ENCODE peak calls at places on chromosomes 3 and 15, in five cellular contexts. One of them, this sample, is unnamed. For H3K27me3, the result is how much of the 10 kb centered on the place peaks cover.

GRCh38 chr3:159209459-159209858 is 407.6 kb downstream of the MFSD1 start:
- DNase-seq in thyroid gland: no peak
- DNase-seq in thoracic aorta: no peak
- DNase-seq in IMR-90: no peak
- DNase-seq in left ventricle myocardium inferior: no peak
- DNase-seq in this sample: no peak

GRCh38 chr15:48680841-48681240 is 35.3 kb upstream of the FBN1 start:
- DNase-seq in thoracic aorta: no peak
- DNase-seq in IMR-90: peak
- DNase-seq in thyroid gland: no peak
- DNase-seq in left ventricle myocardium inferior: no peak
- DNase-seq in this sample: no peak

GRCh38 chr3:171813897-171814460 is 3.7 kb upstream of the PLD1 start:
- DNase-seq in left ventricle myocardium inferior: no peak
- DNase-seq in IMR-90: no peak
- DNase-seq in thyroid gland: no peak
- DNase-seq in thoracic aorta: no peak
- DNase-seq in this sample: no peak

GRCh38 chr3:124685481-124685880 is 44.8 kb upstream of the UMPS start:
- DNase-seq in left ventricle myocardium inferior: no peak
- DNase-seq in thoracic aorta: no peak
- DNase-seq in IMR-90: no peak
- DNase-seq in thyroid gland: no peak
- DNase-seq in this sample: no peak

GRCh38 chr3:150721285-150722130 is 17.8 kb upstream of the ERICH6 start:
- DNase-seq in thoracic aorta: no peak
- DNase-seq in IMR-90: peak
- DNase-seq in left ventricle myocardium inferior: no peak
- DNase-seq in thyroid gland: peak
- DNase-seq in this sample: no peak

GRCh38 chr3:12222765-12223485 is 64.2 kb upstream of the TIMP4 start:
- DNase-seq in left ventricle myocardium inferior: no peak
- DNase-seq in thyroid gland: no peak
- DNase-seq in IMR-90: peak
- DNase-seq in thoracic aorta: no peak
- DNase-seq in this sample: no peak

GRCh38 chr3:27927882-27928281 is 205.8 kb upstream of the EOMES start:
- DNase-seq in IMR-90: no peak
- DNase-seq in thoracic aorta: no peak
- DNase-seq in left ventricle myocardium inferior: no peak
- DNase-seq in thyroid gland: no peak
- DNase-seq in this sample: no peak

GRCh38 chr15:69956417-69956816 is 141.3 kb downstream of the TLE3 start:
- DNase-seq in left ventricle myocardium inferior: no peak
- DNase-seq in thoracic aorta: no peak
- DNase-seq in IMR-90: no peak
- DNase-seq in thyroid gland: no peak
- DNase-seq in this sample: no peak

GRCh38 chr3:62863648-62864047 is 11.6 kb downstream of the CADPS start:
- DNase-seq in left ventricle myocardium inferior: no peak
- DNase-seq in thoracic aorta: no peak
- DNase-seq in thyroid gland: no peak
- DNase-seq in IMR-90: no peak
- DNase-seq in this sample: no peak

GRCh38 chr3:72161870-72162617 is 377.1 kb upstream of the PROK2 start:
- DNase-seq in thyroid gland: peak
- DNase-seq in IMR-90: peak
- DNase-seq in left ventricle myocardium inferior: no peak
- DNase-seq in thoracic aorta: no peak
- DNase-seq in this sample: no peak
- H3K27ac ChIP-seq in thyroid gland: no peak
- H3K27ac ChIP-seq in IMR-90: no peak
- H3K27ac ChIP-seq in left ventricle myocardium inferior: no peak
- H3K27ac ChIP-seq in thoracic aorta: no peak
- H3K27ac ChIP-seq in this sample: no peak

GRCh38 chr3:128496602-128497304 is 3.8 kb upstream of the GATA2 start:
- DNase-seq in left ventricle myocardium inferior: no peak
- DNase-seq in IMR-90: no peak
- DNase-seq in thoracic aorta: no peak
- DNase-seq in thyroid gland: peak
- DNase-seq in this sample: peak

GRCh38 chr3:128497305-128498126 is 4.5 kb upstream of the GATA2 start:
- DNase-seq in left ventricle myocardium inferior: peak
- DNase-seq in thyroid gland: peak
- DNase-seq in IMR-90: no peak
- DNase-seq in thoracic aorta: no peak
- DNase-seq in this sample: peak

GRCh38 chr3:128494152-128494650 is 1.2 kb upstream of the GATA2 start:
- DNase-seq in left ventricle myocardium inferior: no peak
- DNase-seq in thoracic aorta: no peak
- DNase-seq in thyroid gland: no peak
- DNase-seq in IMR-90: no peak
- DNase-seq in this sample: no peak

GRCh38 chr3:128496019-128496601 is 3.1 kb upstream of the GATA2 start:
- DNase-seq in thoracic aorta: no peak
- DNase-seq in IMR-90: no peak
- DNase-seq in left ventricle myocardium inferior: no peak
- DNase-seq in thyroid gland: no peak
- DNase-seq in this sample: peak

GRCh38 chr3:128495435-128495970 is 2.5 kb upstream of the GATA2 start:
- DNase-seq in left ventricle myocardium inferior: no peak
- DNase-seq in thyroid gland: no peak
- DNase-seq in thoracic aorta: no peak
- DNase-seq in IMR-90: no peak
- DNase-seq in this sample: peak
- H3K27me3 ChIP-seq in left ventricle myocardium inferior: half or more
- H3K27me3 ChIP-seq in thyroid gland: under half
- H3K27me3 ChIP-seq in thoracic aorta: under half
- H3K27me3 ChIP-seq in IMR-90: half or more
- H3K27me3 ChIP-seq in this sample: half or more

GRCh38 chr3:188315563-188315962 is 161.6 kb downstream of the LPP start:
- DNase-seq in IMR-90: no peak
- DNase-seq in thoracic aorta: no peak
- DNase-seq in thyroid gland: no peak
- DNase-seq in left ventricle myocardium inferior: no peak
- DNase-seq in this sample: no peak

GRCh38 chr3:188320757-188321156 is 166.8 kb downstream of the LPP start:
- DNase-seq in thoracic aorta: no peak
- DNase-seq in IMR-90: peak
- DNase-seq in left ventricle myocardium inferior: no peak
- DNase-seq in thyroid gland: no peak
- DNase-seq in this sample: no peak

GRCh38 chr3:188316723-188317070 is 162.7 kb downstream of the LPP start:
- DNase-seq in thoracic aorta: no peak
- DNase-seq in IMR-90: no peak
- DNase-seq in left ventricle myocardium inferior: no peak
- DNase-seq in thyroid gland: no peak
- DNase-seq in this sample: no peak

GRCh38 chr3:188319569-188319968 is 165.6 kb downstream of the LPP start:
- DNase-seq in left ventricle myocardium inferior: no peak
- DNase-seq in thyroid gland: no peak
- DNase-seq in IMR-90: peak
- DNase-seq in thoracic aorta: no peak
- DNase-seq in this sample: no peak

DNA sequence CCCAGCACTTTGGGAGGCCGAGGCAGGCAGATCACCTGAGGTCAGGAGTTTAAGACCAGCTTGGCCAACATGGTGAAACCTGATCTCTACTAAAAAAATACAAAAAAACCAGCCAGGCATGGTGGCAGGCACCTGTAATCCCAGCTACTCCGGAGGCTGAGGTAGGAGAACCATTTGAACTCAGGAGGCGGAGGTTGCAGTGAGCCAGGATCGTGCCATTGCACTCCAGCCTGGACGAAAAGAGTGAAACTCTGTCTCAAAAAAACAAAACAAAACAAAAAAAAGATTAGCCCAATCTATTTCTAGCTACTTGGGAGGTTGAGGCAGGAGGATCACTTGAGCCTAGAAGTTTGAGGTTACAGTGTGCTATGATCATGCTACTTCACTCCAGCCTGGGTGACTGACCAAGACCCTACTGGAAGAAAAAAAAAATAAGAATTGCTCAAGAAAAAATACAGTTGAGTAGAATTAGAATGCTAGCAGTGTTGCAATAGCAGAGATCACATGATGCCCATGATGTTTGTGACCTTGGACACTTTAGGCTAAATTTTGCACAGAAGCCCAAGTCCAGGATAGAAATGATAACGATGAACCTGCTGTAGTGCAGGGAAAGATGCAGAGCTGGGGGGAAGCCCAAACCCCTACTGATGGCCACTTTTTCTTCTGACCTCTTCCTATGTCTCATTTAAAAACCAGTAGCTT is 162.2 kb downstream of the LPP start:
- DNase-seq in thyroid gland: no peak
- DNase-seq in left ventricle myocardium inferior: no peak
- DNase-seq in thoracic aorta: no peak
- DNase-seq in IMR-90: no peak
- DNase-seq in this sample: no peak
- H3K27ac ChIP-seq in thyroid gland: no peak
- H3K27ac ChIP-seq in left ventricle myocardium inferior: peak
- H3K27ac ChIP-seq in thoracic aorta: peak
- H3K27ac ChIP-seq in IMR-90: no peak
- H3K27ac ChIP-seq in this sample: peak

DNA sequence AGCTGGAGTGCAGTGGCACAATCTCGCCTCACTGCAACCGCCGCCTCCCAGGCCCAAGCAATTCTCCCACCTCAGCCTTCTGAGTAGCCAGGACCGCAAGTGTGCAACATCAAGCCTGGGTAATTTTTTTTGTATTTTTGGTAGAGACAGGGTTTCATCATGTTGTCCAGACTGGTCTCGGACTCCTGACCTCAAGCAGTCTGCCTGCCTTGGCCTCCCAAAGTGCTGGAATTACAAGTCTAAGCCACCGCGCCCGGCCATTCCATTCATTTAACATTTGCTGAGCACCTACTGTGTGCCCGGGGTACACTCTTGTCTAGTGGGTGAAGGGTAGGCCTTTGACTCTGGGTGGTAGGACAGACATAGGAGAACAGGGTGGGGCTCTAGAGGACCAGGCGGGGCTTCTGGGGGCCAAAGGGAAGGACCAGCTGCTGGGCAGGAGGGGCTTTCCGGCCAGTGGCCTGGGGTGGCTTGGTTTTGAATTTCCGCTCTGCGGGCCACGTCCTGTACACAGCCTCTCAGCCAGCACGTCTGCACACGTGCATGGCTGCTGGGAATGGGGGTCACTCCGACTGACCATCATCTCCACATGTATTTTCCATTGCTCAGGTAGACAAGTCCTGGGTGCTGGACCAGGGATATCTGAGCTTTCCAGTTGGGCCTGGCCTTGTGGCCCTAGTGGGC is 2.4 kb downstream of the SLC38A3 start:
- DNase-seq in left ventricle myocardium inferior: no peak
- DNase-seq in thoracic aorta: no peak
- DNase-seq in thyroid gland: no peak
- DNase-seq in IMR-90: no peak
- DNase-seq in this sample: no peak
- H3K27me3 ChIP-seq in left ventricle myocardium inferior: under half
- H3K27me3 ChIP-seq in thoracic aorta: under half
- H3K27me3 ChIP-seq in thyroid gland: under half
- H3K27me3 ChIP-seq in IMR-90: half or more
- H3K27me3 ChIP-seq in this sample: under half

GRCh38 chr3:157441102-157441622 is 4.5 kb downstream of the PTX3 start:
- DNase-seq in left ventricle myocardium inferior: no peak
- DNase-seq in thoracic aorta: no peak
- DNase-seq in IMR-90: no peak
- DNase-seq in thyroid gland: no peak
- DNase-seq in this sample: no peak

GRCh38 chr3:157442729-157443128 is 6.1 kb downstream of the PTX3 start:
- DNase-seq in IMR-90: peak
- DNase-seq in left ventricle myocardium inferior: no peak
- DNase-seq in thyroid gland: no peak
- DNase-seq in thoracic aorta: no peak
- DNase-seq in this sample: no peak

GRCh38 chr3:157438371-157438735 is 1.7 kb downstream of the PTX3 start:
- DNase-seq in left ventricle myocardium inferior: no peak
- DNase-seq in thyroid gland: no peak
- DNase-seq in IMR-90: no peak
- DNase-seq in thoracic aorta: no peak
- DNase-seq in this sample: no peak

DNA sequence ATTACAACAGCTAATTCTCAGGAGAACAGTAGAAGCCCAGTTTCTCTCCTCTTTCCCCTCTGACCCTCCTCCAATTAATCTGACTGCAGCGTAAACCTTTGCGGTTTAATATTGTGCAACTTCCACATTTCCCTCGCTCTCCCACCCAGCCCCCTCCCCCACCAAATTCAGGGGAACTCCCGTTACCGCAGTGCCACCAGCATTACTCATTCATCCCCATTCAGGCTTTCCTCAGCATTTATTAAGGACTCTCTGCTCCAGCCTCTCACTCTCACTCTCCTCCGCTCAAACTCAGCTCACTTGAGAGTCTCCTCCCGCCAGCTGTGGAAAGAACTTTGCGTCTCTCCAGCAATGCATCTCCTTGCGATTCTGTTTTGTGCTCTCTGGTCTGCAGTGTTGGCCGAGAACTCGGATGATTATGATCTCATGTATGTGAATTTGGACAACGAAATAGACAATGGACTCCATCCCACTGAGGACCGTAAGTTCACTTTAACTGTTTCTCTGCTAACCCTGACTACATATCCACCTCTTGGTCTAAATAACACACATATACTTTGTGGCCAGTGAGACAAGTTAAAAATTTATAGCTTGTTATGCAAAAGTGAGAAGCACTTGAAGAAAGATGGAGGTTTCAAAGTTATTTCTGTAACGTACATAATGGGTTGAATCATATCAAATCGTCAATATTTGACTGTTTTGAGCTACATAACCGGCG is at the start of gene PTX3:
- DNase-seq in thoracic aorta: no peak
- DNase-seq in IMR-90: peak
- DNase-seq in left ventricle myocardium inferior: peak
- DNase-seq in thyroid gland: peak
- DNase-seq in this sample: peak
- H3K27ac ChIP-seq in thoracic aorta: no peak
- H3K27ac ChIP-seq in IMR-90: peak
- H3K27ac ChIP-seq in left ventricle myocardium inferior: no peak
- H3K27ac ChIP-seq in thyroid gland: no peak
- H3K27ac ChIP-seq in this sample: peak

This sample was measured in tibial artery.